ENCODE peak calls at places on chromosomes 13 and 19, in four cellular contexts. F is H1, Q is IMR-90, U is mesendoderm. O is an unnamed sample. For H3K4me1, the result is how much of the 10 kb centered on the place peaks cover.

GRCh38 chr19:48962029-48962848 is 2.9 kb upstream of the FTL start:
- DNase-seq in F (peak), Q (no peak), U (peak), O (peak)

GRCh38 chr19:12956446-12957388 is at the start of gene GADD45GIP1:
- DNase-seq in F (peak), Q (peak), U (peak), O (peak)

GRCh38 chr19:15200575-15201364 is at the start of gene NOTCH3:
- DNase-seq in F (peak), Q (no peak), U (peak), O (peak)

GRCh38 chr19:12938536-12939291 is at the start of gene CALR:
- DNase-seq in F (no peak), Q (no peak), U (peak), O (no peak)

GRCh38 chr13:114002771-114003321 is 29.0 kb upstream of the C13orf46 start:
- DNase-seq in F (no peak), Q (no peak), U (no peak), O (no peak)

GRCh38 chr19:30648321-30648720 is 276.1 kb downstream of the ZNF536 start:
- DNase-seq in U (peak), Q (peak), F (no peak), O (no peak)

GRCh38 chr13:105276571-105276970 is 1258.9 kb downstream of the EFNB2 start:
- DNase-seq in F (no peak), Q (no peak), U (no peak), O (no peak)

GRCh38 chr13:27442071-27442647 is 8.2 kb downstream of the MTIF3 start:
- DNase-seq in F (no peak), Q (no peak), U (no peak), O (no peak)

GRCh38 chr19:35673121-35673804 is 6.9 kb downstream of the UPK1A start:
- DNase-seq in U (peak), F (peak), Q (peak), O (peak)

GRCh38 chr13:43846496-43846895 is 33.0 kb downstream of the CCDC122 start:
- DNase-seq in F (no peak), U (no peak), Q (peak), O (no peak)

GRCh38 chr19:12985049-12985776 is 10.1 kb upstream of the NFIX start:
- DNase-seq in Q (peak), U (no peak), F (no peak), O (peak)

GRCh38 chr13:67275351-67275989 is 45.3 kb upstream of the PCDH9 start:
- DNase-seq in U (no peak), F (no peak), Q (no peak), O (no peak)

GRCh38 chr19:14674764-14675163 is at the start of gene ADGRE3:
- DNase-seq in U (no peak), Q (no peak), F (no peak), O (no peak)

GRCh38 chr19:4449022-4449825 is 8.4 kb downstream of the UBXN6 start:
- DNase-seq in F (no peak), U (no peak), Q (no peak), O (peak)

GRCh38 chr13:110835721-110836599 is 78.9 kb downstream of the ANKRD10 start:
- DNase-seq in U (no peak), Q (no peak), F (no peak), O (no peak)

GRCh38 chr13:71799320-71799719 is 67.7 kb downstream of the DACH1 start:
- DNase-seq in U (no peak), F (no peak), Q (no peak), O (no peak)

GRCh38 chr13:35347679-35348205 is 128.7 kb downstream of the MAB21L1 start:
- DNase-seq in Q (no peak), U (peak), F (no peak), O (no peak)

GRCh38 chr13:41054919-41055619 is 6.2 kb upstream of the WBP4 start:
- DNase-seq in Q (no peak), U (peak), F (no peak), O (no peak)

GRCh38 chr19:36081894-36082293 is 27.2 kb downstream of the WDR62 start:
- DNase-seq in U (no peak), Q (no peak), F (no peak), O (no peak)

GRCh38 chr13:88068975-88069374 is 397.8 kb downstream of the SLITRK5 start:
- DNase-seq in Q (no peak), F (peak), U (peak), O (peak)

GRCh38 chr13:22064854-22065646 is 394.2 kb downstream of the FGF9 start:
- DNase-seq in F (no peak), Q (no peak), U (peak), O (no peak)

GRCh38 chr19:42066075-42066754 is 3.8 kb downstream of the GRIK5 start:
- DNase-seq in Q (peak), U (peak), F (peak), O (peak)

GRCh38 chr19:4609878-4610511 is 29.3 kb upstream of the TNFAIP8L1 start:
- DNase-seq in U (no peak), Q (no peak), F (peak), O (peak)

GRCh38 chr13:107680115-107680514 is 535.2 kb downstream of the LIG4 start:
- DNase-seq in Q (peak), U (peak), F (no peak), O (no peak)

GRCh38 chr13:38697628-38698333 is 10.9 kb downstream of the FREM2 start:
- DNase-seq in U (peak), Q (no peak), F (no peak), O (no peak)

GRCh38 chr19:53519431-53519830 is 18.5 kb upstream of the ZNF331 start:
- DNase-seq in U (no peak), F (no peak), Q (no peak), O (no peak)

GRCh38 chr19:31938675-31939074 is 406.7 kb upstream of the ZNF507 start:
- DNase-seq in U (no peak), Q (no peak), F (no peak), O (no peak)

GRCh38 chr13:65155861-65156260 is 2074.3 kb downstream of the PCDH9 start:
- DNase-seq in Q (no peak), U (no peak), F (no peak), O (no peak)

GRCh38 chr19:29478578-29479565 is 46.9 kb upstream of the VSTM2B start:
- DNase-seq in U (peak), F (peak), Q (no peak), O (peak)

GRCh38 chr19:56089344-56089743 is 31.8 kb downstream of the ZNF787 start:
- DNase-seq in Q (no peak), F (no peak), U (no peak), O (no peak)

GRCh38 chr13:26503826-26504594 is 53.5 kb upstream of the WASF3 start:
- DNase-seq in U (no peak), F (no peak), Q (no peak), O (no peak)

GRCh38 chr19:40686882-40687524 is 3.4 kb downstream of the NUMBL start:
- DNase-seq in U (no peak), Q (no peak), F (no peak), O (no peak)

GRCh38 chr19:1051791-1052190 is 11.9 kb downstream of the ABCA7 start:
- DNase-seq in Q (no peak), F (no peak), U (no peak), O (peak)

GRCh38 chr13:33183431-33184130 is 102.0 kb downstream of the STARD13 start:
- DNase-seq in Q (peak), F (no peak), U (no peak), O (no peak)

GRCh38 chr13:37526710-37527446 is 71.7 kb downstream of the POSTN start:
- DNase-seq in Q (no peak), U (no peak), F (no peak), O (no peak)

GRCh38 chr13:89568276-89568675 is 1779.2 kb upstream of the MIR17HG start:
- DNase-seq in Q (no peak), U (no peak), F (no peak), O (no peak)
- H3K56ac ChIP-seq in Q (no peak), U (no peak), F (no peak), O (no peak)

GRCh38 chr13:50080158-50080855 is 65.1 kb downstream of the KCNRG start:
- DNase-seq in Q (peak), U (peak), F (no peak), O (no peak)
- H3K4me1 ChIP-seq in Q (under half), U (under half), F (under half), O (under half)

GRCh38 chr19:27522223-27522622 is 1690.7 kb downstream of the UQCRFS1 start:
- DNase-seq in U (no peak), Q (no peak), F (no peak), O (no peak)
- H3K56ac ChIP-seq in U (no peak), Q (no peak), F (no peak), O (no peak)

DNA sequence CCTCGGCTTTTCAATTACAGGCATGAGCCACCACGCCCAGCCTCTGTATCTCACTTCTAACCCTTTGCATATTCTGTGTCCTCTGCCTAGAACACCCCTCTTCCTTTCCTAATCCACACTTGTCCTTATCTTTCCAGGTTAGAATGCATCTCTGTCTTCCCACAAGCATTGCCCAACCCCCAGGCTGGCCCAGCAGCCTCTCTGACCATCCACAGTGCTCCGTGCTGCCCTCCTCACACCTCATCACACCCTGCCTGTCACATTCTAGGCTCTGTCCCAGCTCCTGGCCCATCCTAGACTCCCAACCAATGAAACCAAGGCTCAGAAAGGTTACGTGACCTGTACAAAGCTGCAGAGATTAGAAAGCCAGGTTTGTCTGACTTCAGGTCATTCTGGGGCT is 11.3 kb downstream of the JAK3 start:
- DNase-seq in Q (no peak), F (no peak), U (peak), O (no peak)
- H3K4me1 ChIP-seq in Q (under half), F (under half), U (under half), O (under half)

GRCh38 chr13:99143904-99144303 is 56.8 kb upstream of the UBAC2 start:
- DNase-seq in U (no peak), Q (no peak), F (no peak), O (no peak)

GRCh38 chr13:99140831-99141230 is 59.8 kb upstream of the UBAC2 start:
- DNase-seq in U (no peak), F (no peak), Q (no peak), O (no peak)

GRCh38 chr13:99150575-99151370 is 49.9 kb upstream of the UBAC2 start:
- DNase-seq in U (no peak), Q (peak), F (no peak), O (no peak)

GRCh38 chr13:99144306-99144705 is 56.3 kb upstream of the UBAC2 start:
- DNase-seq in F (no peak), Q (no peak), U (no peak), O (no peak)

DNA sequence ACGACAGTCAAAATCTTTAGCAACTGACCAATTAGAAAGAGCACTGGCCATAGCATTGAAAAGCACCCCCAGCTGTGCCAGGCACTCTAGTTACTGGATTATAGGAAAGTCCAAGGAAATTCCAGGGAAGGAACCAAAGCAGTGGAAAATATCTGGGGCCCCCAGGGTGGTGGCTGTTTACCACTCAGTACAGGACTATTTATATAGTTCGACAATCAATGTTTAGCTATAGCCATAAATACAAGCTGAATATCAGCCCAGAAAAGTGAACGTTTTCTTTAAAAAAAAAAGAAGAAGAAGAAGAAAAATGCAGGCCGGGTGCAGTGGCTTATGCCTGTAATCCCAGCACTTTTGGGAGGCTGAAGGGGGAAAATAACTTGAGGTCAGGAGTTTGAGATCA is 55.2 kb upstream of the UBAC2 start:
- DNase-seq in F (no peak), U (no peak), Q (no peak), O (no peak)
- H3K56ac ChIP-seq in F (no peak), U (no peak), Q (no peak), O (no peak)

GRCh38 chr13:50384724-50385123 is 369.5 kb downstream of the KCNRG start:
- DNase-seq in F (no peak), Q (no peak), U (no peak), O (no peak)
- H3K4me1 ChIP-seq in F (under half), Q (under half), U (under half), O (under half)

DNA sequence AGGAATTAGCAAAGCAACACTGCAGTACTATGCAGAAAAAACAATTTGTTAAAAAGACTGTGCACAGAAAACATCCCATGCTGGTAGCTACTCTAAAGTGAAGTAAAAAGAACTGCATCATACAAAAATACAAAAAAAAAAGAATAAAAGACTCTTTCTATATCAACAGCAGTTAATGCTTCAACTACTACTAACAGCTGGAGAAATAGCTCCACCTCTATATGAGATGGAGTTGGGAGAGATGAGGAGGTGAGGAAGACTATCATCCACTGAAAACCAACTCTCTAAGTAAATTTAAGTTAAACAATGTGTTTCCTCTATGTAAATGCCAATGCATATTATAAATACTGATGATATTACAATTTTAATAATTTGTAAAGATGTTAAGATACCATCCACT is 1.8 kb downstream of the ZC3H13 start:
- DNase-seq in U (no peak), F (no peak), Q (no peak), O (no peak)
- H3K56ac ChIP-seq in U (no peak), F (no peak), Q (no peak), O (no peak)

GRCh38 chr19:46349311-46349993 is 2.6 kb downstream of the PPP5C start:
- DNase-seq in Q (no peak), F (no peak), U (no peak), O (no peak)
- H3K4me1 ChIP-seq in Q (under half), F (under half), U (under half), O (under half)

O was measured in H9.